ENCODE peak calls at places on chromosomes 13 and 19, in ten cellular contexts. One of them, this sample, is unnamed.

GRCh38 chr19:47740866-47741519 is 4.4 kb upstream of the NOP53 start:
- DNase-seq in esophagus muscularis mucosa: no peak
- DNase-seq in ovary: no peak
- DNase-seq in upper lobe of left lung: peak
- DNase-seq in tibial nerve: no peak
- DNase-seq in suprapubic skin: no peak
- DNase-seq in K562: no peak
- DNase-seq in A549: no peak
- DNase-seq in stomach: no peak
- DNase-seq in transverse colon: no peak
- DNase-seq in this sample: no peak

GRCh38 chr19:35501684-35502083 is 11.4 kb upstream of the KRTDAP start:
- DNase-seq in A549: no peak
- DNase-seq in stomach: no peak
- DNase-seq in K562: no peak
- DNase-seq in transverse colon: peak
- DNase-seq in esophagus muscularis mucosa: no peak
- DNase-seq in ovary: peak
- DNase-seq in suprapubic skin: no peak
- DNase-seq in upper lobe of left lung: peak
- DNase-seq in tibial nerve: no peak
- DNase-seq in this sample: no peak

GRCh38 chr19:11421607-11422098 is 2.5 kb upstream of the RGL3 start:
- DNase-seq in esophagus muscularis mucosa: no peak
- DNase-seq in ovary: no peak
- DNase-seq in stomach: peak
- DNase-seq in A549: no peak
- DNase-seq in upper lobe of left lung: peak
- DNase-seq in suprapubic skin: no peak
- DNase-seq in transverse colon: peak
- DNase-seq in K562: peak
- DNase-seq in tibial nerve: no peak
- DNase-seq in this sample: no peak

GRCh38 chr13:91661692-91662490 is 263.5 kb downstream of the GPC5 start:
- DNase-seq in upper lobe of left lung: no peak
- DNase-seq in esophagus muscularis mucosa: no peak
- DNase-seq in ovary: no peak
- DNase-seq in stomach: no peak
- DNase-seq in transverse colon: no peak
- DNase-seq in A549: no peak
- DNase-seq in K562: no peak
- DNase-seq in suprapubic skin: no peak
- DNase-seq in tibial nerve: no peak
- DNase-seq in this sample: no peak

GRCh38 chr19:21604351-21604926 is 99.0 kb downstream of the ZNF429 start:
- DNase-seq in suprapubic skin: no peak
- DNase-seq in A549: no peak
- DNase-seq in stomach: no peak
- DNase-seq in tibial nerve: no peak
- DNase-seq in transverse colon: no peak
- DNase-seq in ovary: no peak
- DNase-seq in esophagus muscularis mucosa: no peak
- DNase-seq in upper lobe of left lung: no peak
- DNase-seq in K562: no peak
- DNase-seq in this sample: no peak

GRCh38 chr13:29539866-29540265 is 55.6 kb downstream of the SLC7A1 start:
- DNase-seq in esophagus muscularis mucosa: no peak
- DNase-seq in suprapubic skin: no peak
- DNase-seq in ovary: no peak
- DNase-seq in stomach: no peak
- DNase-seq in K562: no peak
- DNase-seq in upper lobe of left lung: no peak
- DNase-seq in A549: no peak
- DNase-seq in tibial nerve: no peak
- DNase-seq in transverse colon: no peak
- DNase-seq in this sample: no peak

GRCh38 chr13:23599083-23599925 is 29.1 kb downstream of the TNFRSF19 start:
- DNase-seq in ovary: no peak
- DNase-seq in K562: no peak
- DNase-seq in upper lobe of left lung: no peak
- DNase-seq in stomach: no peak
- DNase-seq in tibial nerve: no peak
- DNase-seq in suprapubic skin: no peak
- DNase-seq in A549: no peak
- DNase-seq in transverse colon: no peak
- DNase-seq in esophagus muscularis mucosa: no peak
- DNase-seq in this sample: no peak

GRCh38 chr19:6744381-6745288 is 5.2 kb downstream of the TRIP10 start:
- DNase-seq in ovary: peak
- DNase-seq in tibial nerve: peak
- DNase-seq in stomach: peak
- DNase-seq in upper lobe of left lung: peak
- DNase-seq in esophagus muscularis mucosa: peak
- DNase-seq in A549: peak
- DNase-seq in K562: no peak
- DNase-seq in transverse colon: peak
- DNase-seq in suprapubic skin: peak
- DNase-seq in this sample: peak

GRCh38 chr19:40681039-40681438 is 9.4 kb downstream of the NUMBL start:
- DNase-seq in transverse colon: no peak
- DNase-seq in tibial nerve: no peak
- DNase-seq in suprapubic skin: no peak
- DNase-seq in ovary: no peak
- DNase-seq in A549: no peak
- DNase-seq in K562: no peak
- DNase-seq in upper lobe of left lung: no peak
- DNase-seq in esophagus muscularis mucosa: no peak
- DNase-seq in stomach: no peak
- DNase-seq in this sample: peak

GRCh38 chr13:51107996-51108395 is 3.1 kb downstream of the C13orf42 start:
- DNase-seq in tibial nerve: no peak
- DNase-seq in K562: no peak
- DNase-seq in A549: no peak
- DNase-seq in transverse colon: no peak
- DNase-seq in stomach: no peak
- DNase-seq in upper lobe of left lung: no peak
- DNase-seq in esophagus muscularis mucosa: peak
- DNase-seq in ovary: no peak
- DNase-seq in suprapubic skin: no peak
- DNase-seq in this sample: no peak

GRCh38 chr13:33634526-33635111 is 183.3 kb upstream of the RFC3 start:
- DNase-seq in A549: no peak
- DNase-seq in ovary: peak
- DNase-seq in tibial nerve: no peak
- DNase-seq in suprapubic skin: no peak
- DNase-seq in esophagus muscularis mucosa: no peak
- DNase-seq in stomach: no peak
- DNase-seq in K562: no peak
- DNase-seq in upper lobe of left lung: peak
- DNase-seq in transverse colon: no peak
- DNase-seq in this sample: no peak

GRCh38 chr13:95552208-95552538 is 347 bp upstream of the CLDN10 start:
- DNase-seq in K562: no peak
- DNase-seq in A549: no peak
- DNase-seq in ovary: no peak
- DNase-seq in transverse colon: no peak
- DNase-seq in stomach: no peak
- DNase-seq in suprapubic skin: no peak
- DNase-seq in tibial nerve: no peak
- DNase-seq in upper lobe of left lung: no peak
- DNase-seq in esophagus muscularis mucosa: no peak
- DNase-seq in this sample: no peak

GRCh38 chr13:95556981-95557380 is 4.5 kb downstream of the CLDN10 start:
- DNase-seq in ovary: no peak
- DNase-seq in upper lobe of left lung: no peak
- DNase-seq in K562: no peak
- DNase-seq in esophagus muscularis mucosa: no peak
- DNase-seq in transverse colon: no peak
- DNase-seq in stomach: no peak
- DNase-seq in A549: no peak
- DNase-seq in tibial nerve: no peak
- DNase-seq in suprapubic skin: no peak
- DNase-seq in this sample: no peak

GRCh38 chr13:95552539-95553270 is at the start of gene CLDN10:
- DNase-seq in A549: no peak
- DNase-seq in suprapubic skin: no peak
- DNase-seq in transverse colon: no peak
- DNase-seq in K562: peak
- DNase-seq in tibial nerve: no peak
- DNase-seq in ovary: no peak
- DNase-seq in esophagus muscularis mucosa: no peak
- DNase-seq in upper lobe of left lung: peak
- DNase-seq in stomach: no peak
- DNase-seq in this sample: no peak

GRCh38 chr13:95553271-95553588 is 710 bp downstream of the CLDN10 start:
- DNase-seq in suprapubic skin: no peak
- DNase-seq in stomach: no peak
- DNase-seq in upper lobe of left lung: no peak
- DNase-seq in transverse colon: no peak
- DNase-seq in A549: no peak
- DNase-seq in K562: no peak
- DNase-seq in ovary: no peak
- DNase-seq in esophagus muscularis mucosa: no peak
- DNase-seq in tibial nerve: no peak
- DNase-seq in this sample: no peak

GRCh38 chr13:95553614-95554385 is 1.3 kb downstream of the CLDN10 start:
- DNase-seq in suprapubic skin: no peak
- DNase-seq in K562: no peak
- DNase-seq in ovary: no peak
- DNase-seq in stomach: no peak
- DNase-seq in esophagus muscularis mucosa: no peak
- DNase-seq in upper lobe of left lung: peak
- DNase-seq in tibial nerve: no peak
- DNase-seq in transverse colon: no peak
- DNase-seq in A549: no peak
- DNase-seq in this sample: no peak
- TF ChIP-seq EP300 in suprapubic skin: no peak
- TF ChIP-seq EP300 in K562: no peak
- TF ChIP-seq EP300 in ovary: no peak
- TF ChIP-seq EP300 in stomach: no peak
- TF ChIP-seq EP300 in esophagus muscularis mucosa: no peak
- TF ChIP-seq EP300 in upper lobe of left lung: no peak
- TF ChIP-seq EP300 in tibial nerve: no peak
- TF ChIP-seq EP300 in transverse colon: no peak
- TF ChIP-seq EP300 in A549: no peak
- TF ChIP-seq EP300 in this sample: no peak

DNA sequence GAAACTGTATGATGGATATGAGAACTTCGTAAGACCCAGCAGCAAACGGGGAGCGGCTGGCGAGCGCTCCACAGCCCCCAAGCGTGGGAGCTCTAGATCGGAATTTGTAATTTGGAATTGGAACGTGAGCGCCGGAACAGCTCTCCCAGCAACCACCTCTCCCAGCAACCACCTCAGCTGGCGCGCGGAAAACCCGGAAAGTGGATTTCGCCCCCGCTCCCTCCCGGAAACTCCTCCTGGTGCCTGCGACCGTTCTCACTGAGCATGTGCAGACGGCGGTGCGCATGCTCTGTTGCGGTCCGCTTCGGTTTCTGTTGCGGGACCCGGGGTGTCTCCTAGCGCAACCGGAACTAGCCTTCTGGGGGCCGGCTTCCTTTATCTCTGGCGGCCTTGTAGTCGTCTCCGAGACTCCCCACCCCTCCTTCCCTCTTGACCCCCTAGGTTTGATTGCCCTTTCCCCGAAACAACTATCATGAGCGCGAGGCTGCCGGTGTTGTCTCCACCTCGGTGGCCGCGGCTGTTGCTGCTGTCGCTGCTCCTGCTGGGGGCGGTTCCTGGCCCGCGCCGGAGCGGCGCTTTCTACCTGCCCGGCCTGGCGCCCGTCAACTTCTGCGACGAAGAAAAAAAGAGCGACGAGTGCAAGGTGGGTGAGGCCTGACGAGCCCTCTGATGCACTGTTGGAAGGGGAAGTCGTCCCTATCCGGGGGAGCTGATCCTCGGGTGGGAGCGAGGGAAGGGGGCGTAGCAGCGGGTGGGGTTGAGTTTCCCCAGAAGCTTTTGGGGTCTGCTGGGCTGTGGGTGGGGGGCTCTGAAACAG is at the start of gene TM9SF2:
- DNase-seq in ovary: peak
- DNase-seq in stomach: peak
- DNase-seq in suprapubic skin: peak
- DNase-seq in upper lobe of left lung: peak
- DNase-seq in esophagus muscularis mucosa: peak
- DNase-seq in K562: peak
- DNase-seq in tibial nerve: peak
- DNase-seq in transverse colon: peak
- DNase-seq in A549: peak
- DNase-seq in this sample: peak
- TF ChIP-seq CTCF in ovary: no peak
- TF ChIP-seq CTCF in stomach: no peak
- TF ChIP-seq CTCF in suprapubic skin: no peak
- TF ChIP-seq CTCF in upper lobe of left lung: no peak
- TF ChIP-seq CTCF in esophagus muscularis mucosa: no peak
- TF ChIP-seq CTCF in K562: no peak
- TF ChIP-seq CTCF in tibial nerve: no peak
- TF ChIP-seq CTCF in transverse colon: peak
- TF ChIP-seq CTCF in A549: no peak
- TF ChIP-seq CTCF in this sample: no peak

DNA sequence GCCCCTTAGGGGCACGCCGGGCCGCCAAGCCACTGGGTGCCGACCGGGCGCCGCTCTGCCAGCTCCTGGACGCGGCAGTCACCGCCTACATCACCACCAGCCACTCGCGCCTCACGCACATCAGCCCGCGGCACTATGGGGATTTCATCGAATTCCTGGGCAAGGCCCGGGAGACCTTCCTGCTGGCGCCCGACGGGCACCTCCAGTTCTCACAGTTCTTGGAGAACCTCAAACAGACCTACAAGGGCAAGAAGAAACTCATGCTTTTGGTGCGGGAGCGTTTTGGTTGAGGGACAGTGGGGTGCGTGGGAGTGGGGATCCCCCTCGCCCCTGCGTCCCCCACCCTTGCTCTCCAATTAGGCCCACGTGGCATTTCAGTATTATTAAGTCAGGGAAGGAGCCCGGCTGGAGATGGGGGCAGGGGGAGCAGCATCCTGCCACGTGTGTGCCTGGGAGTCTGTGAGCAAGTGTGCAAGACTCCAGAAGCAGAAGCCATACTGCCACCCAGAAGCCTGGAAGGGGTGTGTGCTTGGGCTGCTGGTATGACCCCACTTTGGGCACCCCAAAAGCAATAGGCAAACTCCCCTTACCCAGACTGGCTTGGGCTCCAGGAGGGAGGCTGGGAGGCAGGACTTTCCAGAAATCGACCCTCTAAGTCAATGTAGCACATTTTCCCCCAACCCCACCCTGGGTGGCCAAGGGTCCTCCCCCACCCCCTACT is 35.7 kb downstream of the ZSWIM4 start:
- DNase-seq in stomach: no peak
- DNase-seq in tibial nerve: no peak
- DNase-seq in A549: no peak
- DNase-seq in suprapubic skin: no peak
- DNase-seq in ovary: no peak
- DNase-seq in transverse colon: no peak
- DNase-seq in esophagus muscularis mucosa: no peak
- DNase-seq in K562: no peak
- DNase-seq in upper lobe of left lung: peak
- DNase-seq in this sample: no peak
- TF ChIP-seq EP300 in stomach: no peak
- TF ChIP-seq EP300 in tibial nerve: no peak
- TF ChIP-seq EP300 in A549: no peak
- TF ChIP-seq EP300 in suprapubic skin: no peak
- TF ChIP-seq EP300 in ovary: no peak
- TF ChIP-seq EP300 in transverse colon: no peak
- TF ChIP-seq EP300 in esophagus muscularis mucosa: no peak
- TF ChIP-seq EP300 in K562: no peak
- TF ChIP-seq EP300 in upper lobe of left lung: no peak
- TF ChIP-seq EP300 in this sample: no peak

GRCh38 chr19:13526552-13526951 is 20.3 kb upstream of the CACNA1A start:
- DNase-seq in esophagus muscularis mucosa: no peak
- DNase-seq in ovary: no peak
- DNase-seq in upper lobe of left lung: no peak
- DNase-seq in A549: no peak
- DNase-seq in stomach: no peak
- DNase-seq in transverse colon: no peak
- DNase-seq in tibial nerve: no peak
- DNase-seq in K562: peak
- DNase-seq in suprapubic skin: no peak
- DNase-seq in this sample: no peak
- TF ChIP-seq CTCF in esophagus muscularis mucosa: no peak
- TF ChIP-seq CTCF in ovary: no peak
- TF ChIP-seq CTCF in upper lobe of left lung: no peak
- TF ChIP-seq CTCF in A549: no peak
- TF ChIP-seq CTCF in stomach: no peak
- TF ChIP-seq CTCF in transverse colon: no peak
- TF ChIP-seq CTCF in tibial nerve: no peak
- TF ChIP-seq CTCF in K562: peak
- TF ChIP-seq CTCF in suprapubic skin: no peak
- TF ChIP-seq CTCF in this sample: no peak

This sample was measured in sigmoid colon.